ENCODE peak calls at places on chromosomes 1 and 21, in eight cellular contexts. X is Calu3; N is mesendoderm; Q is hypothalamus; A is activated naive CD4-positive, alpha-beta T cell treated with anti-CD3 and anti-CD28 coated beads, Interleukin-2, amount 10 ng/mL, durations not matched to agents 7 days and 5 days; L is HEK293T; R is fibroblast of mammary gland; W is cardiac septum. V is an unnamed sample.

GRCh38 chr1:1344672-1345361 is 4.4 kb downstream of the DVL1 start:
- DNase-seq in N (no peak), W (no peak), A (no peak), Q (no peak), R (peak; percentile 90), L (peak; percentile 57), X (peak; percentile 90), V (peak; percentile 41)

GRCh38 chr1:39501666-39502065 is 10.2 kb downstream of the BMP8A start:
- DNase-seq in A (no peak), L (no peak), X (no peak), Q (no peak), N (no peak), W (no peak), R (peak; percentile 90), V (no peak)

GRCh38 chr1:10794724-10795304 is 1.6 kb downstream of the CASZ1 start:
- DNase-seq in L (no peak), R (no peak), X (peak; percentile 24), W (no peak), A (peak; percentile 39), N (peak; percentile 23), Q (no peak), V (peak; percentile 46)

GRCh38 chr1:45429543-45430159 is 61.3 kb downstream of the TESK2 start:
- DNase-seq in A (no peak), W (no peak), L (no peak), X (no peak), Q (no peak), N (no peak), R (no peak), V (no peak)

GRCh38 chr21:45147473-45148315 is 73.3 kb downstream of the ADARB1 start:
- DNase-seq in L (no peak), X (no peak), N (no peak), Q (no peak), R (no peak), W (peak; percentile 62), A (no peak), V (no peak)

GRCh38 chr1:145977486-145978476 is 13.3 kb downstream of the POLR3GL start:
- DNase-seq in Q (peak; percentile 76), N (peak; percentile 94), A (peak; percentile 86), L (peak; percentile 83), R (peak; percentile 84), X (peak; percentile 71), W (peak; percentile 88), V (peak; percentile 80)

GRCh38 chr1:68384872-68385390 is 64.8 kb downstream of the RPE65 start:
- DNase-seq in N (no peak), R (peak; percentile 92), X (peak; percentile 59), Q (no peak), W (no peak), L (no peak), A (no peak), V (no peak)

GRCh38 chr1:200154069-200154767 is 126.7 kb downstream of the NR5A2 start:
- DNase-seq in N (peak; percentile 81), X (no peak), Q (no peak), W (no peak), R (no peak), L (no peak), A (peak; percentile 59), V (no peak)

GRCh38 chr1:236143104-236143948 is 987 bp downstream of the GPR137B start:
- DNase-seq in A (peak; percentile 34), N (no peak), X (no peak), L (peak; percentile 42), W (peak; percentile 72), R (peak; percentile 74), Q (no peak), V (no peak)

GRCh38 chr1:51636765-51637522 is 20.1 kb downstream of the OSBPL9 start:
- DNase-seq in W (no peak), N (no peak), L (no peak), A (no peak), X (peak; percentile 57), R (peak; percentile 91), Q (no peak), V (no peak)

GRCh38 chr1:39919545-39919944 is 17.8 kb upstream of the MYCL start:
- DNase-seq in X (peak; percentile 64), Q (no peak), W (no peak), A (peak; percentile 55), N (peak; percentile 86), R (peak; percentile 67), L (peak; percentile 74), V (peak; percentile 62)

GRCh38 chr1:218426343-218426657 is 81.2 kb downstream of the TGFB2 start:
- DNase-seq in N (no peak), X (peak; percentile 78), R (peak; percentile 76), L (no peak), Q (peak; percentile 2), W (no peak), A (no peak), V (no peak)

GRCh38 chr1:213724640-213725536 is 262.9 kb upstream of the PROX1 start:
- DNase-seq in Q (peak; percentile 38), X (no peak), L (no peak), N (no peak), A (no peak), R (peak; percentile 4), W (no peak), V (peak; percentile 70)

GRCh38 chr21:44793269-44794030 is 8.2 kb downstream of the UBE2G2 start:
- DNase-seq in N (peak; percentile 78), L (peak; percentile 88), X (peak; percentile 50), R (peak; percentile 66), W (no peak), Q (peak; percentile 47), A (peak; percentile 62), V (peak; percentile 59)